ENCODE peak calls at places on chromosomes 16 and 17, in eight cellular contexts. One of them, this sample, is unnamed.

GRCh38 chr17:75152971-75153853 is 1.1 kb downstream of the JPT1 start:
- DNase-seq in IMR-90: peak; percentile 28
- DNase-seq in gastrocnemius medialis: no peak
- DNase-seq in heart left ventricle: no peak
- DNase-seq in ovary: no peak
- DNase-seq in uterus: no peak
- DNase-seq in Peyer's patch: peak; percentile 79
- DNase-seq in adrenal gland: no peak
- DNase-seq in this sample: peak; percentile 24

GRCh38 chr16:73427177-73427576 is 379.2 kb upstream of the ZFHX3 start:
- DNase-seq in IMR-90: no peak
- DNase-seq in gastrocnemius medialis: no peak
- DNase-seq in heart left ventricle: no peak
- DNase-seq in ovary: no peak
- DNase-seq in uterus: no peak
- DNase-seq in Peyer's patch: no peak
- DNase-seq in adrenal gland: no peak
- DNase-seq in this sample: no peak

GRCh38 chr17:21379080-21379711 is 3.0 kb downstream of the KCNJ12 start:
- DNase-seq in IMR-90: no peak
- DNase-seq in gastrocnemius medialis: peak; percentile 95
- DNase-seq in heart left ventricle: peak; percentile 77
- DNase-seq in ovary: no peak
- DNase-seq in uterus: no peak
- DNase-seq in Peyer's patch: peak; percentile 63
- DNase-seq in adrenal gland: no peak
- DNase-seq in this sample: no peak

GRCh38 chr17:38428150-38428642 is at the start of gene ARHGAP23:
- DNase-seq in IMR-90: peak; percentile 72
- DNase-seq in gastrocnemius medialis: peak; percentile 42
- DNase-seq in heart left ventricle: peak; percentile 86
- DNase-seq in ovary: peak; percentile 79
- DNase-seq in uterus: peak; percentile 69
- DNase-seq in Peyer's patch: no peak
- DNase-seq in adrenal gland: peak; percentile 90
- DNase-seq in this sample: no peak

GRCh38 chr16:56589141-56590039 is at the start of gene MT3:
- DNase-seq in IMR-90: no peak
- DNase-seq in gastrocnemius medialis: no peak
- DNase-seq in heart left ventricle: no peak
- DNase-seq in ovary: no peak
- DNase-seq in uterus: no peak
- DNase-seq in Peyer's patch: peak; percentile 61
- DNase-seq in adrenal gland: peak; percentile 47
- DNase-seq in this sample: no peak

GRCh38 chr16:10836174-10836853 is 17.7 kb upstream of the TVP23A start:
- DNase-seq in IMR-90: no peak
- DNase-seq in gastrocnemius medialis: no peak
- DNase-seq in heart left ventricle: no peak
- DNase-seq in ovary: no peak
- DNase-seq in uterus: no peak
- DNase-seq in Peyer's patch: no peak
- DNase-seq in adrenal gland: no peak
- DNase-seq in this sample: no peak

GRCh38 chr16:21104124-21104860 is 46.4 kb downstream of the DNAH3 start:
- DNase-seq in IMR-90: peak; percentile 68
- DNase-seq in gastrocnemius medialis: no peak
- DNase-seq in heart left ventricle: no peak
- DNase-seq in ovary: no peak
- DNase-seq in uterus: no peak
- DNase-seq in Peyer's patch: no peak
- DNase-seq in adrenal gland: no peak
- DNase-seq in this sample: no peak

GRCh38 chr17:66255527-66255971 is 26.3 kb upstream of the APOH start:
- DNase-seq in IMR-90: no peak
- DNase-seq in gastrocnemius medialis: no peak
- DNase-seq in heart left ventricle: no peak
- DNase-seq in ovary: no peak
- DNase-seq in uterus: no peak
- DNase-seq in Peyer's patch: no peak
- DNase-seq in adrenal gland: no peak
- DNase-seq in this sample: no peak

GRCh38 chr16:76565542-76565941 is 288.3 kb downstream of the CNTNAP4 start:
- DNase-seq in IMR-90: no peak
- DNase-seq in gastrocnemius medialis: no peak
- DNase-seq in heart left ventricle: no peak
- DNase-seq in ovary: no peak
- DNase-seq in uterus: no peak
- DNase-seq in Peyer's patch: no peak
- DNase-seq in adrenal gland: no peak
- DNase-seq in this sample: no peak

GRCh38 chr17:82913304-82914043 is 73.7 kb upstream of the ZNF750 start:
- DNase-seq in IMR-90: no peak
- DNase-seq in gastrocnemius medialis: peak; percentile 66
- DNase-seq in heart left ventricle: no peak
- DNase-seq in ovary: no peak
- DNase-seq in uterus: no peak
- DNase-seq in Peyer's patch: no peak
- DNase-seq in adrenal gland: no peak
- DNase-seq in this sample: no peak

GRCh38 chr17:75344664-75345063 is 55.4 kb upstream of the SLC25A19 start:
- DNase-seq in IMR-90: peak; percentile 36
- DNase-seq in gastrocnemius medialis: no peak
- DNase-seq in heart left ventricle: no peak
- DNase-seq in ovary: no peak
- DNase-seq in uterus: no peak
- DNase-seq in Peyer's patch: no peak
- DNase-seq in adrenal gland: no peak
- DNase-seq in this sample: no peak

GRCh38 chr16:4487955-4488481 is 11.8 kb downstream of the HMOX2 start:
- DNase-seq in IMR-90: peak; percentile 62
- DNase-seq in gastrocnemius medialis: no peak
- DNase-seq in heart left ventricle: no peak
- DNase-seq in ovary: no peak
- DNase-seq in uterus: no peak
- DNase-seq in Peyer's patch: no peak
- DNase-seq in adrenal gland: peak; percentile 39
- DNase-seq in this sample: no peak

GRCh38 chr16:86461037-86461436 is 49.3 kb upstream of the FOXF1 start:
- DNase-seq in IMR-90: no peak
- DNase-seq in gastrocnemius medialis: no peak
- DNase-seq in heart left ventricle: no peak
- DNase-seq in ovary: no peak
- DNase-seq in uterus: no peak
- DNase-seq in Peyer's patch: no peak
- DNase-seq in adrenal gland: no peak
- DNase-seq in this sample: no peak

GRCh38 chr16:4792951-4793513 is 2.1 kb upstream of the SMIM22 start:
- DNase-seq in IMR-90: no peak
- DNase-seq in gastrocnemius medialis: no peak
- DNase-seq in heart left ventricle: no peak
- DNase-seq in ovary: no peak
- DNase-seq in uterus: no peak
- DNase-seq in Peyer's patch: no peak
- DNase-seq in adrenal gland: no peak
- DNase-seq in this sample: no peak

DNA sequence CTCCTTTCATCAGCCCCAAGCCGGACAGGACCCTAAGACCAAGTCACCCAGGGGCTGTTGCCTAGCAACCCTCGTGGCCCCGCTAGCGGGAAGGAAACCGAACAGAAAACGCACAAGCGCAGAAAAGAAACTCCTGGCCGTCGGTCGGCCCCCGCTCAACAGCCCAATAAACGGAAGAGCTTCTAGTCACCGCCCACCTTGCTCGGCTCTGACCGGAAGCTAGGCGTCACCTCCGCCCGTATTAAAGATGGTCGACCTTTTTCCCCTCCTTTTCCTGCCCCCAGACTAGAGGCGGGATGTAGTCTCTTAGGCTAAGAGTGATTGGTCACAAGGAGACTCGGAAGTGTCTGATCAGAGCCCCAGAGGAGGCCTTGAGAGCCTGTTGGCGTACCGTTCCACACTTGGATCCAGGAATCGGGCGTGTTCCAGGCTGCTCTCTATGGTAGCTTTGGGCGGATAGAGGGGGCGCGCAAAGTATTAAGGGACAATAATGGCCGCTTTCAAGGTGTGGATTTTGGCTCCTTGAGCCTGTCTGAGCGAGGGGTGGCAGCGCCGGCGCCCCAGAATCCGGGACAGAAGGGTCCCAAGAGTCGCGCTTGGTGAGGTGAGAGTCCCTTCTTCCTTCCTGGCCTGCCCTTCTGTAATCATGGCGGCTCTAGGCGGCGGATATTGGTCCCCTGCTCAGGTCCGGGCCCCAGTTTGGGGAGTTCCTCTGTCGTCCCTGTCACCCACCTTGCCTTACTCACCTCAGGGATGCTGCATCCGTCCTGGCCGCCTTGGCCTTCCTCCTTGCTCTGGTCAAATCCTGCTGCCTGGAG is at the start of the genes DHX38 and TXNL4B:
- DNase-seq in IMR-90: peak; percentile 99
- DNase-seq in gastrocnemius medialis: peak; percentile 95
- DNase-seq in heart left ventricle: peak; percentile 92
- DNase-seq in ovary: peak; percentile 89
- DNase-seq in uterus: peak; percentile 96
- DNase-seq in Peyer's patch: peak; percentile 90
- DNase-seq in adrenal gland: peak; percentile 98
- DNase-seq in this sample: peak; percentile 97
- TF ChIP-seq POLR2A in IMR-90: peak; percentile 96
- TF ChIP-seq POLR2A in gastrocnemius medialis: peak; percentile 87
- TF ChIP-seq POLR2A in heart left ventricle: peak; percentile 84
- TF ChIP-seq POLR2A in ovary: peak; percentile 77
- TF ChIP-seq POLR2A in uterus: peak; percentile 71
- TF ChIP-seq POLR2A in Peyer's patch: peak; percentile 83
- TF ChIP-seq POLR2A in adrenal gland: peak; percentile 87
- TF ChIP-seq POLR2A in this sample: peak; percentile 47

GRCh38 chr17:42310281-42311156 is 22.2 kb downstream of the STAT5A start:
- DNase-seq in IMR-90: no peak
- DNase-seq in gastrocnemius medialis: no peak
- DNase-seq in heart left ventricle: no peak
- DNase-seq in ovary: no peak
- DNase-seq in uterus: peak; percentile 42
- DNase-seq in Peyer's patch: no peak
- DNase-seq in adrenal gland: no peak
- DNase-seq in this sample: no peak
- TF ChIP-seq CTCF in IMR-90: no peak
- TF ChIP-seq CTCF in gastrocnemius medialis: no peak
- TF ChIP-seq CTCF in heart left ventricle: no peak
- TF ChIP-seq CTCF in ovary: peak; percentile 20
- TF ChIP-seq CTCF in uterus: no peak
- TF ChIP-seq CTCF in Peyer's patch: no peak
- TF ChIP-seq CTCF in adrenal gland: no peak
- TF ChIP-seq CTCF in this sample: no peak

DNA sequence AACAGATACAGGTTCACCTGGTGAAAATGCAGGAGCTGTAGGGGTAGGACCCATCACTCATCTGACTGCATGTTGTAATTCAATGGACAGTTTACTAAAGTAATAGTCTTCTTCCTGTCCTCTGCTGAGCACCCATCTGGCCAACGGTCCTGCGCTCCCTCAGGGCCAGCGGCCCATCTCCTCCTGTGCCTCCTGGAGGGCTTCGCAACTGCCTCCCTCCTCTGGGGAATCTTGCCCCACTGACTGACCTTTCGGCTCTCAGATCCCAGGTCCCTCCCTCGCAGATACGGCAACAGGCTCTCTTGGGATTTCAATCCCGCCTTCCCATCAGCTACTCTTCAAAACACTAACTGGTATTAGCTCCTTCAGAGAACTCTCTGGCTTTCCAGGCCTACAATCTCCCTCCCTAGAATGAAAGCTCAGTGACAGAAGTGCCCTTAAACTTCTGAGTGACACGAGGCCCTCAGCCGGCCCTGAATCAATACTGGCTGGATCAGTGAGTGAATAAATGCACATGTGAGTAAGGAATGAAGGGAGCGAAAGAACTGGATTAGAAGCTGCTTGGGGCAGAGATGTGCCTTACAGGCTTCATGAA is 1.3 kb downstream of the PEMT start:
- DNase-seq in IMR-90: no peak
- DNase-seq in gastrocnemius medialis: no peak
- DNase-seq in heart left ventricle: no peak
- DNase-seq in ovary: peak; percentile 37
- DNase-seq in uterus: no peak
- DNase-seq in Peyer's patch: no peak
- DNase-seq in adrenal gland: no peak
- DNase-seq in this sample: no peak
- H3K4me3 ChIP-seq in IMR-90: no peak overlapping the region
- H3K4me3 ChIP-seq in gastrocnemius medialis: peak overlapping the region; percentile 95
- H3K4me3 ChIP-seq in heart left ventricle: peak overlapping the region; percentile 76
- H3K4me3 ChIP-seq in ovary: peak overlapping the region; percentile 88
- H3K4me3 ChIP-seq in uterus: peak overlapping the region; percentile 86
- H3K4me3 ChIP-seq in Peyer's patch: no peak overlapping the region
- H3K4me3 ChIP-seq in adrenal gland: no peak overlapping the region
- H3K4me3 ChIP-seq in this sample: no peak overlapping the region

DNA sequence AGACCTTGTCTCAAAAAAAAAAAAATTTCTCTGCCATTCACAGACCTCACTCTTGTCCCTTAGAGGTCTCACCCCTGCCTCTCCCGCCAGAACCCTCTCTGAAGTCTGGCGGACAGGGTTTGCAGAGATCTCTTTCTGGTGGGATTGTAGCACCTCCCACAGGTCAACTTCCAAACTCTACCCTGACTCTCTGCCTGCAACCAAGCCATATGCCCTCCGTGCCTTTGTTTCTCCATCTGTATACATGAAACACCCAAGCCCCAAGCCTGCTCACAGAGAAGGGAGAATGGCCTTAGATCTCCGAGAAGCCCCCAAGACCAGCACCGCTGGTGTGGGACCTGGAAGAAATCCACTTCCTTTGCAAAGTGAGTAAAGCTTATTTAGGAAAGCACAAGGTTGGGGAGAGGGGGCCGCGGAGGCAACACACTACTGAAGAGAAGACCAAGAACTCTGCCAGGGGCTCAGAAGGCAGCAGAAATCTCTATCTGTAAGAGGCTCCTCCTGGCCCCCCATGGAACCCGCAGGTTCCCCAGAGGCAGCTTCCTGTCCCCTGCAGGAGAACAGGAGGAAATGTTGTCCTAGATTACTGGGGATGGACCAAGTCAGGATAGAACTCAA is 219.9 kb downstream of the C16orf78 start:
- DNase-seq in IMR-90: no peak
- DNase-seq in gastrocnemius medialis: no peak
- DNase-seq in heart left ventricle: no peak
- DNase-seq in ovary: no peak
- DNase-seq in uterus: peak; percentile 9
- DNase-seq in Peyer's patch: no peak
- DNase-seq in adrenal gland: no peak
- DNase-seq in this sample: peak; percentile 80
- TF ChIP-seq POLR2A in IMR-90: no peak
- TF ChIP-seq POLR2A in gastrocnemius medialis: no peak
- TF ChIP-seq POLR2A in heart left ventricle: no peak
- TF ChIP-seq POLR2A in ovary: no peak
- TF ChIP-seq POLR2A in uterus: no peak
- TF ChIP-seq POLR2A in Peyer's patch: no peak
- TF ChIP-seq POLR2A in adrenal gland: no peak
- TF ChIP-seq POLR2A in this sample: no peak

GRCh38 chr17:78559749-78560368 is 17.3 kb downstream of the DNAH17 start:
- DNase-seq in IMR-90: no peak
- DNase-seq in gastrocnemius medialis: no peak
- DNase-seq in heart left ventricle: peak; percentile 54
- DNase-seq in ovary: no peak
- DNase-seq in uterus: no peak
- DNase-seq in Peyer's patch: no peak
- DNase-seq in adrenal gland: no peak
- DNase-seq in this sample: no peak
- TF ChIP-seq CTCF in IMR-90: no peak
- TF ChIP-seq CTCF in gastrocnemius medialis: no peak
- TF ChIP-seq CTCF in heart left ventricle: no peak
- TF ChIP-seq CTCF in ovary: no peak
- TF ChIP-seq CTCF in uterus: no peak
- TF ChIP-seq CTCF in Peyer's patch: peak; percentile 29
- TF ChIP-seq CTCF in adrenal gland: no peak
- TF ChIP-seq CTCF in this sample: no peak

GRCh38 chr17:56599093-56599492 is 5.6 kb downstream of the NOG start:
- DNase-seq in IMR-90: no peak
- DNase-seq in gastrocnemius medialis: no peak
- DNase-seq in heart left ventricle: no peak
- DNase-seq in ovary: no peak
- DNase-seq in uterus: no peak
- DNase-seq in Peyer's patch: no peak
- DNase-seq in adrenal gland: no peak
- DNase-seq in this sample: no peak
- H3K4me3 ChIP-seq in IMR-90: no peak overlapping the region
- H3K4me3 ChIP-seq in gastrocnemius medialis: no peak overlapping the region
- H3K4me3 ChIP-seq in heart left ventricle: no peak overlapping the region
- H3K4me3 ChIP-seq in ovary: no peak overlapping the region
- H3K4me3 ChIP-seq in uterus: no peak overlapping the region
- H3K4me3 ChIP-seq in Peyer's patch: no peak overlapping the region
- H3K4me3 ChIP-seq in adrenal gland: no peak overlapping the region
- H3K4me3 ChIP-seq in this sample: no peak overlapping the region